ENCODE peak calls at places on chromosome 6, in eight cellular contexts. J is PC-3; F is CD8-positive, alpha-beta T cell; O is occipital lobe; U is lung microvascular endothelial cell; A is T-helper 9 cell; K is neuronal stem cell; X is Kasumi-1. Q is an unnamed sample.

GRCh38 chr6:70956451-70957283 is at the start of gene B3GAT2:
- DNase-seq in U (peak), O (peak), J (no peak), X (no peak), A (peak), K (peak), F (no peak), Q (peak)

GRCh38 chr6:110618591-110619267 is 142.3 kb upstream of the SLC22A16 start:
- DNase-seq in K (peak), J (peak), O (no peak), U (peak), X (peak), A (no peak), F (no peak), Q (no peak)

GRCh38 chr6:134674562-134674961 is 275.3 kb downstream of the ALDH8A1 start:
- DNase-seq in F (no peak), X (no peak), O (no peak), U (no peak), J (no peak), A (no peak), K (no peak), Q (no peak)

GRCh38 chr6:132391391-132392291 is 9.6 kb downstream of the MOXD1 start:
- DNase-seq in U (peak), A (no peak), K (peak), O (no peak), J (peak), F (no peak), X (no peak), Q (no peak)

GRCh38 chr6:136609878-136610706 is 59.9 kb upstream of the MAP7 start:
- DNase-seq in J (peak), O (no peak), F (no peak), A (no peak), X (peak), K (no peak), U (peak), Q (no peak)

GRCh38 chr6:4553387-4553786 is 222.8 kb upstream of the CDYL start:
- DNase-seq in J (no peak), X (no peak), K (no peak), F (no peak), U (peak), O (no peak), A (no peak), Q (no peak)

GRCh38 chr6:36934868-36935267 is 19.7 kb upstream of the PI16 start:
- DNase-seq in O (no peak), A (no peak), J (no peak), K (no peak), U (no peak), X (no peak), F (no peak), Q (no peak)

GRCh38 chr6:142685852-142686718 is 258.9 kb downstream of the HIVEP2 start:
- DNase-seq in A (no peak), F (peak), K (no peak), O (no peak), J (no peak), X (no peak), U (no peak), Q (no peak)

GRCh38 chr6:167030222-167031072 is 31.2 kb downstream of the CEP43 start:
- DNase-seq in X (no peak), F (no peak), J (no peak), U (no peak), K (no peak), A (no peak), O (no peak), Q (no peak)

GRCh38 chr6:130694617-130695016 is 132.6 kb upstream of the SMLR1 start:
- DNase-seq in A (no peak), X (no peak), U (no peak), O (no peak), F (no peak), K (no peak), J (no peak), Q (no peak)

GRCh38 chr6:112289039-112289566 is 34.7 kb upstream of the LAMA4 start:
- DNase-seq in F (no peak), U (no peak), K (no peak), X (no peak), A (no peak), J (no peak), O (no peak), Q (no peak)

GRCh38 chr6:152094992-152095592 is 287.6 kb downstream of the ESR1 start:
- DNase-seq in K (no peak), X (peak), J (peak), A (no peak), F (no peak), O (no peak), U (peak), Q (no peak)

GRCh38 chr6:23478324-23478723 is 647.7 kb upstream of the NRSN1 start:
- DNase-seq in J (no peak), O (no peak), F (no peak), U (no peak), X (no peak), K (no peak), A (no peak), Q (no peak)

GRCh38 chr6:13336553-13336952 is 8.2 kb upstream of the TBC1D7 start:
- DNase-seq in O (peak), F (peak), J (peak), U (peak), X (peak), K (peak), A (peak), Q (peak)

GRCh38 chr6:154509421-154510143 is 903 bp downstream of the CNKSR3 start:
- DNase-seq in K (peak), O (no peak), F (no peak), A (no peak), J (peak), U (peak), X (peak), Q (no peak)

GRCh38 chr6:16766043-16766521 is 4.8 kb upstream of the ATXN1 start:
- DNase-seq in F (no peak), O (no peak), A (no peak), U (peak), K (no peak), X (no peak), J (peak), Q (no peak)

GRCh38 chr6:168823397-168824020 is 382.5 kb downstream of the SMOC2 start:
- DNase-seq in U (no peak), O (no peak), F (no peak), J (no peak), X (no peak), K (peak), A (no peak), Q (no peak)

GRCh38 chr6:7680393-7681075 is 45.4 kb upstream of the BMP6 start:
- DNase-seq in X (no peak), O (no peak), K (no peak), A (no peak), U (no peak), F (no peak), J (no peak), Q (no peak)

GRCh38 chr6:110319843-110320242 is 38.3 kb downstream of the METTL24 start:
- DNase-seq in X (no peak), K (no peak), O (no peak), U (no peak), A (no peak), F (no peak), J (no peak), Q (no peak)

GRCh38 chr6:158011478-158011920 is 29.8 kb downstream of the SYNJ2 start:
- DNase-seq in K (no peak), J (peak), F (no peak), O (no peak), X (no peak), A (no peak), U (peak), Q (no peak)

GRCh38 chr6:10196090-10196489 is 218.8 kb downstream of the TFAP2A start:
- DNase-seq in K (no peak), O (no peak), U (no peak), A (no peak), F (no peak), J (no peak), X (no peak), Q (no peak)

GRCh38 chr6:6586167-6586566 is 2.4 kb upstream of the LY86 start:
- DNase-seq in K (no peak), A (no peak), U (no peak), F (no peak), X (no peak), O (no peak), J (no peak), Q (no peak)

GRCh38 chr6:166278579-166279392 is 29.4 kb downstream of the PRR18 start:
- DNase-seq in K (no peak), X (no peak), U (no peak), O (no peak), J (no peak), A (no peak), F (no peak), Q (no peak)

Q was measured in CD4-positive, alpha-beta memory T cell.